ENCODE peak calls at places on chromosomes 16 and 17, in ten cellular contexts. R is mesothelial cell of epicardium; T is effector memory CD8-positive, alpha-beta T cell; C is lower leg skin; X is EL; F is tibial nerve; P is MM.1S; A is kidney epithelial cell; Q is HTR-8/SVneo; M is GM20000. B is an unnamed sample.

GRCh38 chr17:60916043-60916442 is 238.4 kb downstream of the BCAS3 start:
- DNase-seq in R (no peak), T (no peak), C (no peak), X (no peak), F (no peak), P (no peak), A (no peak), Q (no peak), M (no peak), B (no peak)

GRCh38 chr16:71367243-71367976 is 8.9 kb downstream of the CALB2 start:
- DNase-seq in R (no peak), T (no peak), C (no peak), X (peak; percentile 58), F (no peak), P (peak; percentile 31), A (no peak), Q (peak; percentile 81), M (peak; percentile 65), B (no peak)

GRCh38 chr17:37176683-37177082 is 199.1 kb upstream of the C17orf78 start:
- DNase-seq in R (no peak), T (no peak), C (no peak), X (peak; percentile 50), F (no peak), P (no peak), A (peak; percentile 61), Q (no peak), M (no peak), B (no peak)

GRCh38 chr16:14405611-14406537 is 224.2 kb downstream of the PARN start:
- DNase-seq in R (peak; percentile 21), T (no peak), C (no peak), X (peak; percentile 22), F (no peak), P (peak; percentile 95), A (no peak), Q (no peak), M (peak; percentile 67), B (no peak)

GRCh38 chr16:87586201-87586782 is 16.0 kb upstream of the JPH3 start:
- DNase-seq in R (no peak), T (no peak), C (no peak), X (no peak), F (no peak), P (no peak), A (no peak), Q (no peak), M (no peak), B (no peak)

GRCh38 chr16:745739-746138 is 4.9 kb upstream of the CIAO3 start:
- DNase-seq in R (no peak), T (no peak), C (no peak), X (no peak), F (no peak), P (peak; percentile 48), A (no peak), Q (no peak), M (peak; percentile 75), B (no peak)

GRCh38 chr17:3740611-3741073 is 16.9 kb downstream of the HASPIN start:
- DNase-seq in R (no peak), T (peak; percentile 46), C (no peak), X (no peak), F (no peak), P (no peak), A (no peak), Q (no peak), M (peak; percentile 50), B (peak; percentile 42)

GRCh38 chr17:77734371-77735050 is 224.0 kb upstream of the TNRC6C start:
- DNase-seq in R (peak; percentile 84), T (no peak), C (peak; percentile 69), X (peak; percentile 68), F (peak; percentile 83), P (no peak), A (no peak), Q (peak; percentile 94), M (no peak), B (no peak)

GRCh38 chr17:58956997-58957724 is 149.5 kb downstream of the TRIM37 start:
- DNase-seq in R (no peak), T (no peak), C (no peak), X (peak; percentile 33), F (no peak), P (no peak), A (no peak), Q (peak; percentile 30), M (no peak), B (no peak)